ENCODE peak calls at places on chromosomes 6 and 20, in ten cellular contexts. One of them, this sample, is unnamed.
A peak's percentile ranks its signal among the peaks of the same experiment; 100 is the strongest.

GRCh38 chr6:5125152-5126006 is 40.2 kb downstream of the PPP1R3G start:
- DNase-seq in stimulated activated CD4-positive, alpha-beta T cell treated with anti-CD3 and anti-CD28 coated beads, Interleukin-15, amount 100 ng/mL, for 24 hours: no peak
- DNase-seq in NCI-H2107: no peak
- DNase-seq in epithelial cell of esophagus: peak; percentile 91
- DNase-seq in thoracic aorta: no peak
- DNase-seq in HL-60: no peak
- DNase-seq in occipital lobe: no peak
- DNase-seq in astrocyte: peak; percentile 56
- DNase-seq in NCI-H2029 treated with DMSO at 0.1 percent for 48 hours: no peak
- DNase-seq in NCI-H446 treated with DMSO at 0.1 percent for 48 hours: no peak
- DNase-seq in this sample: no peak

GRCh38 chr6:90835584-90836212 is 248.8 kb upstream of the MAP3K7 start:
- DNase-seq in thoracic aorta: no peak
- DNase-seq in NCI-H2029 treated with DMSO at 0.1 percent for 48 hours: peak; percentile 35
- DNase-seq in NCI-H2107: no peak
- DNase-seq in occipital lobe: no peak
- DNase-seq in epithelial cell of esophagus: no peak
- DNase-seq in stimulated activated CD4-positive, alpha-beta T cell treated with anti-CD3 and anti-CD28 coated beads, Interleukin-15, amount 100 ng/mL, for 24 hours: no peak
- DNase-seq in astrocyte: no peak
- DNase-seq in HL-60: no peak
- DNase-seq in NCI-H446 treated with DMSO at 0.1 percent for 48 hours: no peak
- DNase-seq in this sample: no peak

GRCh38 chr6:160084198-160084776 is 37.3 kb upstream of the SLC22A1 start:
- DNase-seq in NCI-H2107: no peak
- DNase-seq in thoracic aorta: no peak
- DNase-seq in epithelial cell of esophagus: no peak
- DNase-seq in astrocyte: no peak
- DNase-seq in HL-60: no peak
- DNase-seq in occipital lobe: no peak
- DNase-seq in stimulated activated CD4-positive, alpha-beta T cell treated with anti-CD3 and anti-CD28 coated beads, Interleukin-15, amount 100 ng/mL, for 24 hours: no peak
- DNase-seq in NCI-H2029 treated with DMSO at 0.1 percent for 48 hours: no peak
- DNase-seq in NCI-H446 treated with DMSO at 0.1 percent for 48 hours: no peak
- DNase-seq in this sample: no peak

GRCh38 chr20:40991181-40991889 is 37.3 kb upstream of the TOP1 start:
- DNase-seq in occipital lobe: no peak
- DNase-seq in NCI-H446 treated with DMSO at 0.1 percent for 48 hours: no peak
- DNase-seq in astrocyte: no peak
- DNase-seq in HL-60: peak; percentile 82
- DNase-seq in thoracic aorta: no peak
- DNase-seq in stimulated activated CD4-positive, alpha-beta T cell treated with anti-CD3 and anti-CD28 coated beads, Interleukin-15, amount 100 ng/mL, for 24 hours: no peak
- DNase-seq in NCI-H2107: no peak
- DNase-seq in epithelial cell of esophagus: peak; percentile 16
- DNase-seq in NCI-H2029 treated with DMSO at 0.1 percent for 48 hours: no peak
- DNase-seq in this sample: no peak

GRCh38 chr20:10259166-10259565 is 40.5 kb downstream of the SNAP25 start:
- DNase-seq in occipital lobe: no peak
- DNase-seq in stimulated activated CD4-positive, alpha-beta T cell treated with anti-CD3 and anti-CD28 coated beads, Interleukin-15, amount 100 ng/mL, for 24 hours: no peak
- DNase-seq in NCI-H446 treated with DMSO at 0.1 percent for 48 hours: peak; percentile 26
- DNase-seq in astrocyte: no peak
- DNase-seq in NCI-H2029 treated with DMSO at 0.1 percent for 48 hours: no peak
- DNase-seq in NCI-H2107: no peak
- DNase-seq in HL-60: no peak
- DNase-seq in thoracic aorta: no peak
- DNase-seq in epithelial cell of esophagus: no peak
- DNase-seq in this sample: no peak

GRCh38 chr6:149026530-149026942 is 279.7 kb downstream of the UST start:
- DNase-seq in stimulated activated CD4-positive, alpha-beta T cell treated with anti-CD3 and anti-CD28 coated beads, Interleukin-15, amount 100 ng/mL, for 24 hours: peak; percentile 32
- DNase-seq in NCI-H446 treated with DMSO at 0.1 percent for 48 hours: no peak
- DNase-seq in NCI-H2107: no peak
- DNase-seq in thoracic aorta: no peak
- DNase-seq in astrocyte: peak; percentile 91
- DNase-seq in occipital lobe: no peak
- DNase-seq in HL-60: peak; percentile 60
- DNase-seq in epithelial cell of esophagus: peak; percentile 80
- DNase-seq in NCI-H2029 treated with DMSO at 0.1 percent for 48 hours: peak; percentile 22
- DNase-seq in this sample: no peak

GRCh38 chr20:32089637-32090330 is 19.7 kb upstream of the TM9SF4 start:
- DNase-seq in astrocyte: no peak
- DNase-seq in occipital lobe: no peak
- DNase-seq in epithelial cell of esophagus: no peak
- DNase-seq in HL-60: no peak
- DNase-seq in NCI-H2029 treated with DMSO at 0.1 percent for 48 hours: no peak
- DNase-seq in NCI-H446 treated with DMSO at 0.1 percent for 48 hours: no peak
- DNase-seq in stimulated activated CD4-positive, alpha-beta T cell treated with anti-CD3 and anti-CD28 coated beads, Interleukin-15, amount 100 ng/mL, for 24 hours: no peak
- DNase-seq in NCI-H2107: no peak
- DNase-seq in thoracic aorta: no peak
- DNase-seq in this sample: no peak

GRCh38 chr6:139126255-139126654 is 8.6 kb upstream of the HECA start:
- DNase-seq in NCI-H446 treated with DMSO at 0.1 percent for 48 hours: peak; percentile 66
- DNase-seq in epithelial cell of esophagus: peak; percentile 39
- DNase-seq in astrocyte: peak; percentile 83
- DNase-seq in stimulated activated CD4-positive, alpha-beta T cell treated with anti-CD3 and anti-CD28 coated beads, Interleukin-15, amount 100 ng/mL, for 24 hours: peak; percentile 45
- DNase-seq in HL-60: peak; percentile 42
- DNase-seq in thoracic aorta: no peak
- DNase-seq in occipital lobe: peak; percentile 56
- DNase-seq in NCI-H2029 treated with DMSO at 0.1 percent for 48 hours: no peak
- DNase-seq in NCI-H2107: no peak
- DNase-seq in this sample: no peak

GRCh38 chr20:62831854-62832211 is 15.0 kb downstream of the COL9A3 start:
- DNase-seq in stimulated activated CD4-positive, alpha-beta T cell treated with anti-CD3 and anti-CD28 coated beads, Interleukin-15, amount 100 ng/mL, for 24 hours: no peak
- DNase-seq in NCI-H2107: no peak
- DNase-seq in epithelial cell of esophagus: no peak
- DNase-seq in occipital lobe: no peak
- DNase-seq in astrocyte: no peak
- DNase-seq in thoracic aorta: no peak
- DNase-seq in HL-60: no peak
- DNase-seq in NCI-H446 treated with DMSO at 0.1 percent for 48 hours: no peak
- DNase-seq in NCI-H2029 treated with DMSO at 0.1 percent for 48 hours: no peak
- DNase-seq in this sample: no peak

GRCh38 chr20:37335642-37336368 is 10.1 kb upstream of the SRC start:
- DNase-seq in astrocyte: no peak
- DNase-seq in epithelial cell of esophagus: no peak
- DNase-seq in HL-60: no peak
- DNase-seq in occipital lobe: no peak
- DNase-seq in NCI-H2107: no peak
- DNase-seq in stimulated activated CD4-positive, alpha-beta T cell treated with anti-CD3 and anti-CD28 coated beads, Interleukin-15, amount 100 ng/mL, for 24 hours: no peak
- DNase-seq in NCI-H2029 treated with DMSO at 0.1 percent for 48 hours: no peak
- DNase-seq in thoracic aorta: no peak
- DNase-seq in NCI-H446 treated with DMSO at 0.1 percent for 48 hours: no peak
- DNase-seq in this sample: no peak

GRCh38 chr6:14664616-14665315 is 547.2 kb downstream of the CD83 start:
- DNase-seq in NCI-H2029 treated with DMSO at 0.1 percent for 48 hours: no peak
- DNase-seq in occipital lobe: no peak
- DNase-seq in HL-60: no peak
- DNase-seq in NCI-H446 treated with DMSO at 0.1 percent for 48 hours: peak; percentile 22
- DNase-seq in astrocyte: no peak
- DNase-seq in NCI-H2107: no peak
- DNase-seq in stimulated activated CD4-positive, alpha-beta T cell treated with anti-CD3 and anti-CD28 coated beads, Interleukin-15, amount 100 ng/mL, for 24 hours: no peak
- DNase-seq in epithelial cell of esophagus: peak; percentile 61
- DNase-seq in thoracic aorta: no peak
- DNase-seq in this sample: no peak

GRCh38 chr6:152697634-152698033 is at the start of gene MYCT1:
- DNase-seq in HL-60: no peak
- DNase-seq in stimulated activated CD4-positive, alpha-beta T cell treated with anti-CD3 and anti-CD28 coated beads, Interleukin-15, amount 100 ng/mL, for 24 hours: no peak
- DNase-seq in occipital lobe: no peak
- DNase-seq in NCI-H446 treated with DMSO at 0.1 percent for 48 hours: no peak
- DNase-seq in epithelial cell of esophagus: no peak
- DNase-seq in thoracic aorta: no peak
- DNase-seq in NCI-H2107: no peak
- DNase-seq in astrocyte: no peak
- DNase-seq in NCI-H2029 treated with DMSO at 0.1 percent for 48 hours: no peak
- DNase-seq in this sample: no peak

GRCh38 chr6:7725849-7726415 is at the start of gene BMP6:
- DNase-seq in astrocyte: peak; percentile 74
- DNase-seq in occipital lobe: peak; percentile 62
- DNase-seq in epithelial cell of esophagus: peak; percentile 94
- DNase-seq in NCI-H2107: no peak
- DNase-seq in thoracic aorta: peak; percentile 46
- DNase-seq in HL-60: no peak
- DNase-seq in NCI-H446 treated with DMSO at 0.1 percent for 48 hours: peak; percentile 36
- DNase-seq in stimulated activated CD4-positive, alpha-beta T cell treated with anti-CD3 and anti-CD28 coated beads, Interleukin-15, amount 100 ng/mL, for 24 hours: peak; percentile 81
- DNase-seq in NCI-H2029 treated with DMSO at 0.1 percent for 48 hours: peak; percentile 86
- DNase-seq in this sample: no peak

GRCh38 chr6:125251516-125252229 is 50.1 kb downstream of the HDDC2 start:
- DNase-seq in NCI-H446 treated with DMSO at 0.1 percent for 48 hours: no peak
- DNase-seq in thoracic aorta: no peak
- DNase-seq in NCI-H2029 treated with DMSO at 0.1 percent for 48 hours: no peak
- DNase-seq in astrocyte: peak; percentile 54
- DNase-seq in stimulated activated CD4-positive, alpha-beta T cell treated with anti-CD3 and anti-CD28 coated beads, Interleukin-15, amount 100 ng/mL, for 24 hours: no peak
- DNase-seq in occipital lobe: no peak
- DNase-seq in NCI-H2107: no peak
- DNase-seq in epithelial cell of esophagus: no peak
- DNase-seq in HL-60: no peak
- DNase-seq in this sample: no peak

GRCh38 chr20:2822073-2822472 is 5.9 kb downstream of the TMEM239 start:
- DNase-seq in NCI-H446 treated with DMSO at 0.1 percent for 48 hours: no peak
- DNase-seq in NCI-H2107: no peak
- DNase-seq in epithelial cell of esophagus: no peak
- DNase-seq in stimulated activated CD4-positive, alpha-beta T cell treated with anti-CD3 and anti-CD28 coated beads, Interleukin-15, amount 100 ng/mL, for 24 hours: peak; percentile 26
- DNase-seq in astrocyte: peak; percentile 44
- DNase-seq in occipital lobe: no peak
- DNase-seq in NCI-H2029 treated with DMSO at 0.1 percent for 48 hours: no peak
- DNase-seq in HL-60: no peak
- DNase-seq in thoracic aorta: no peak
- DNase-seq in this sample: no peak

GRCh38 chr20:50317644-50318043 is 127.0 kb downstream of the CEBPB start:
- DNase-seq in NCI-H2029 treated with DMSO at 0.1 percent for 48 hours: no peak
- DNase-seq in occipital lobe: no peak
- DNase-seq in astrocyte: no peak
- DNase-seq in epithelial cell of esophagus: peak; percentile 55
- DNase-seq in NCI-H446 treated with DMSO at 0.1 percent for 48 hours: no peak
- DNase-seq in NCI-H2107: no peak
- DNase-seq in stimulated activated CD4-positive, alpha-beta T cell treated with anti-CD3 and anti-CD28 coated beads, Interleukin-15, amount 100 ng/mL, for 24 hours: no peak
- DNase-seq in thoracic aorta: no peak
- DNase-seq in HL-60: no peak
- DNase-seq in this sample: no peak

GRCh38 chr6:169131356-169131755 is 122.3 kb downstream of the THBS2 start:
- DNase-seq in HL-60: no peak
- DNase-seq in thoracic aorta: no peak
- DNase-seq in astrocyte: peak; percentile 25
- DNase-seq in NCI-H446 treated with DMSO at 0.1 percent for 48 hours: no peak
- DNase-seq in NCI-H2029 treated with DMSO at 0.1 percent for 48 hours: peak; percentile 59
- DNase-seq in stimulated activated CD4-positive, alpha-beta T cell treated with anti-CD3 and anti-CD28 coated beads, Interleukin-15, amount 100 ng/mL, for 24 hours: no peak
- DNase-seq in epithelial cell of esophagus: no peak
- DNase-seq in occipital lobe: no peak
- DNase-seq in NCI-H2107: no peak
- DNase-seq in this sample: no peak

GRCh38 chr20:63815613-63815862 is 15.5 kb downstream of the ZBTB46 start:
- DNase-seq in epithelial cell of esophagus: no peak
- DNase-seq in NCI-H2107: no peak
- DNase-seq in occipital lobe: no peak
- DNase-seq in NCI-H2029 treated with DMSO at 0.1 percent for 48 hours: no peak
- DNase-seq in thoracic aorta: no peak
- DNase-seq in NCI-H446 treated with DMSO at 0.1 percent for 48 hours: no peak
- DNase-seq in stimulated activated CD4-positive, alpha-beta T cell treated with anti-CD3 and anti-CD28 coated beads, Interleukin-15, amount 100 ng/mL, for 24 hours: no peak
- DNase-seq in HL-60: no peak
- DNase-seq in astrocyte: no peak
- DNase-seq in this sample: no peak

GRCh38 chr20:55540013-55540412 is 465.3 kb downstream of the CBLN4 start:
- DNase-seq in NCI-H446 treated with DMSO at 0.1 percent for 48 hours: no peak
- DNase-seq in NCI-H2029 treated with DMSO at 0.1 percent for 48 hours: no peak
- DNase-seq in HL-60: no peak
- DNase-seq in occipital lobe: no peak
- DNase-seq in thoracic aorta: no peak
- DNase-seq in epithelial cell of esophagus: peak; percentile 92
- DNase-seq in NCI-H2107: no peak
- DNase-seq in stimulated activated CD4-positive, alpha-beta T cell treated with anti-CD3 and anti-CD28 coated beads, Interleukin-15, amount 100 ng/mL, for 24 hours: no peak
- DNase-seq in astrocyte: no peak
- DNase-seq in this sample: no peak

GRCh38 chr6:25122001-25122400 is 157.2 kb upstream of the CARMIL1 start:
- DNase-seq in NCI-H446 treated with DMSO at 0.1 percent for 48 hours: no peak
- DNase-seq in NCI-H2029 treated with DMSO at 0.1 percent for 48 hours: no peak
- DNase-seq in stimulated activated CD4-positive, alpha-beta T cell treated with anti-CD3 and anti-CD28 coated beads, Interleukin-15, amount 100 ng/mL, for 24 hours: no peak
- DNase-seq in occipital lobe: no peak
- DNase-seq in astrocyte: peak; percentile 23
- DNase-seq in HL-60: no peak
- DNase-seq in NCI-H2107: no peak
- DNase-seq in thoracic aorta: no peak
- DNase-seq in epithelial cell of esophagus: no peak
- DNase-seq in this sample: no peak

GRCh38 chr20:32362924-32363364 is 4.8 kb downstream of the ASXL1 start:
- DNase-seq in stimulated activated CD4-positive, alpha-beta T cell treated with anti-CD3 and anti-CD28 coated beads, Interleukin-15, amount 100 ng/mL, for 24 hours: no peak
- DNase-seq in thoracic aorta: no peak
- DNase-seq in epithelial cell of esophagus: no peak
- DNase-seq in NCI-H2107: no peak
- DNase-seq in HL-60: no peak
- DNase-seq in NCI-H2029 treated with DMSO at 0.1 percent for 48 hours: no peak
- DNase-seq in occipital lobe: no peak
- DNase-seq in NCI-H446 treated with DMSO at 0.1 percent for 48 hours: no peak
- DNase-seq in astrocyte: no peak
- DNase-seq in this sample: no peak

GRCh38 chr6:108661430-108661829 is 100.7 kb downstream of the FOXO3 start:
- DNase-seq in epithelial cell of esophagus: peak; percentile 62
- DNase-seq in occipital lobe: no peak
- DNase-seq in NCI-H2107: no peak
- DNase-seq in stimulated activated CD4-positive, alpha-beta T cell treated with anti-CD3 and anti-CD28 coated beads, Interleukin-15, amount 100 ng/mL, for 24 hours: no peak
- DNase-seq in HL-60: no peak
- DNase-seq in NCI-H446 treated with DMSO at 0.1 percent for 48 hours: no peak
- DNase-seq in thoracic aorta: no peak
- DNase-seq in NCI-H2029 treated with DMSO at 0.1 percent for 48 hours: no peak
- DNase-seq in astrocyte: peak; percentile 36
- DNase-seq in this sample: no peak

GRCh38 chr6:27775796-27776184 is 136.4 kb downstream of the OR2B2 start:
- DNase-seq in astrocyte: no peak
- DNase-seq in HL-60: no peak
- DNase-seq in NCI-H2029 treated with DMSO at 0.1 percent for 48 hours: no peak
- DNase-seq in NCI-H446 treated with DMSO at 0.1 percent for 48 hours: no peak
- DNase-seq in occipital lobe: no peak
- DNase-seq in stimulated activated CD4-positive, alpha-beta T cell treated with anti-CD3 and anti-CD28 coated beads, Interleukin-15, amount 100 ng/mL, for 24 hours: no peak
- DNase-seq in epithelial cell of esophagus: peak; percentile 60
- DNase-seq in NCI-H2107: no peak
- DNase-seq in thoracic aorta: no peak
- DNase-seq in this sample: no peak

GRCh38 chr6:38570750-38571149 is 69.0 kb downstream of the BTBD9 start:
- DNase-seq in HL-60: no peak
- DNase-seq in epithelial cell of esophagus: peak; percentile 18
- DNase-seq in occipital lobe: no peak
- DNase-seq in thoracic aorta: no peak
- DNase-seq in NCI-H2107: no peak
- DNase-seq in astrocyte: no peak
- DNase-seq in stimulated activated CD4-positive, alpha-beta T cell treated with anti-CD3 and anti-CD28 coated beads, Interleukin-15, amount 100 ng/mL, for 24 hours: no peak
- DNase-seq in NCI-H446 treated with DMSO at 0.1 percent for 48 hours: no peak
- DNase-seq in NCI-H2029 treated with DMSO at 0.1 percent for 48 hours: no peak
- DNase-seq in this sample: no peak

GRCh38 chr6:8085053-8085511 is 17.3 kb downstream of the EEF1E1 start:
- DNase-seq in NCI-H2029 treated with DMSO at 0.1 percent for 48 hours: no peak
- DNase-seq in stimulated activated CD4-positive, alpha-beta T cell treated with anti-CD3 and anti-CD28 coated beads, Interleukin-15, amount 100 ng/mL, for 24 hours: no peak
- DNase-seq in thoracic aorta: no peak
- DNase-seq in astrocyte: peak; percentile 90
- DNase-seq in NCI-H446 treated with DMSO at 0.1 percent for 48 hours: no peak
- DNase-seq in NCI-H2107: no peak
- DNase-seq in epithelial cell of esophagus: peak; percentile 94
- DNase-seq in occipital lobe: no peak
- DNase-seq in HL-60: peak; percentile 47
- DNase-seq in this sample: no peak

GRCh38 chr6:90493332-90493731 is 93.5 kb downstream of the MAP3K7 start:
- DNase-seq in NCI-H2107: no peak
- DNase-seq in NCI-H446 treated with DMSO at 0.1 percent for 48 hours: no peak
- DNase-seq in occipital lobe: no peak
- DNase-seq in NCI-H2029 treated with DMSO at 0.1 percent for 48 hours: no peak
- DNase-seq in epithelial cell of esophagus: peak; percentile 54
- DNase-seq in astrocyte: peak; percentile 73
- DNase-seq in stimulated activated CD4-positive, alpha-beta T cell treated with anti-CD3 and anti-CD28 coated beads, Interleukin-15, amount 100 ng/mL, for 24 hours: no peak
- DNase-seq in HL-60: no peak
- DNase-seq in thoracic aorta: no peak
- DNase-seq in this sample: no peak

GRCh38 chr6:24357336-24358218 is at the start of gene DCDC2:
- DNase-seq in epithelial cell of esophagus: peak; percentile 61
- DNase-seq in NCI-H446 treated with DMSO at 0.1 percent for 48 hours: no peak
- DNase-seq in astrocyte: peak; percentile 22
- DNase-seq in NCI-H2107: no peak
- DNase-seq in stimulated activated CD4-positive, alpha-beta T cell treated with anti-CD3 and anti-CD28 coated beads, Interleukin-15, amount 100 ng/mL, for 24 hours: peak; percentile 52
- DNase-seq in thoracic aorta: no peak
- DNase-seq in NCI-H2029 treated with DMSO at 0.1 percent for 48 hours: peak; percentile 81
- DNase-seq in occipital lobe: peak; percentile 9
- DNase-seq in HL-60: no peak
- DNase-seq in this sample: no peak

GRCh38 chr6:116685437-116685993 is 4.5 kb downstream of the KPNA5 start:
- DNase-seq in astrocyte: no peak
- DNase-seq in stimulated activated CD4-positive, alpha-beta T cell treated with anti-CD3 and anti-CD28 coated beads, Interleukin-15, amount 100 ng/mL, for 24 hours: no peak
- DNase-seq in thoracic aorta: no peak
- DNase-seq in occipital lobe: no peak
- DNase-seq in NCI-H446 treated with DMSO at 0.1 percent for 48 hours: no peak
- DNase-seq in epithelial cell of esophagus: no peak
- DNase-seq in HL-60: no peak
- DNase-seq in NCI-H2107: no peak
- DNase-seq in NCI-H2029 treated with DMSO at 0.1 percent for 48 hours: no peak
- DNase-seq in this sample: no peak

This sample was measured in activated naive CD8-positive, alpha-beta T cell treated with anti-CD3 and anti-CD28 coated beads, Interleukin-2, amount 50 U/mL, for 16 hours.